ENCODE peak calls at places on chromosome X, in five cellular contexts. F is GM23338, I is hepatocyte, Z is neural progenitor cell, B is MM.1S. P is an unnamed sample.

GRCh38 chrX:49844622-49845021 is 15.5 kb downstream of the PAGE4 start:
- DNase-seq in F (no peak), B (no peak), Z (no peak), I (no peak), P (no peak)

GRCh38 chrX:7996414-7996813 is 69.2 kb upstream of the PNPLA4 start:
- DNase-seq in F (peak), I (peak), B (peak), Z (peak), P (peak)

GRCh38 chrX:44223150-44223549 is 120.3 kb downstream of the EFHC2 start:
- DNase-seq in B (no peak), Z (no peak), I (no peak), F (no peak), P (peak)

GRCh38 chrX:150362599-150363481 is at the start of gene MAMLD1:
- DNase-seq in Z (peak), B (peak), F (peak), I (peak), P (peak)

GRCh38 chrX:108456971-108457477 is 17.4 kb downstream of the COL4A5 start:
- DNase-seq in Z (no peak), I (no peak), F (no peak), B (no peak), P (no peak)

GRCh38 chrX:131288738-131289511 is at the start of gene IGSF1:
- DNase-seq in B (peak), Z (peak), F (peak), I (peak), P (no peak)

GRCh38 chrX:39730671-39731389 is 366.9 kb downstream of the BCOR start:
- DNase-seq in I (peak), F (peak), Z (peak), B (peak), P (peak)

GRCh38 chrX:81263067-81263466 is 61.2 kb downstream of the SH3BGRL start:
- DNase-seq in B (no peak), Z (peak), I (no peak), F (peak), P (no peak)

GRCh38 chrX:47030339-47030738 is 47.9 kb upstream of the RGN start:
- DNase-seq in F (peak), B (peak), I (peak), Z (peak), P (peak)

GRCh38 chrX:131791608-131792355 is 231.3 kb upstream of the STK26 start:
- DNase-seq in I (no peak), B (no peak), F (no peak), Z (no peak), P (no peak)

GRCh38 chrX:123392921-123393320 is 208.8 kb downstream of the GRIA3 start:
- DNase-seq in B (no peak), F (no peak), I (no peak), Z (no peak), P (no peak)

GRCh38 chrX:147570483-147570882 is 341.2 kb upstream of the FMR1 start:
- DNase-seq in B (no peak), Z (peak), I (peak), F (peak), P (no peak)

GRCh38 chrX:134745636-134746378 is 87.5 kb upstream of the PLAC1 start:
- DNase-seq in F (no peak), B (no peak), I (no peak), Z (no peak), P (no peak)

GRCh38 chrX:74085642-74086236 is 218.2 kb upstream of the ZCCHC13 start:
- DNase-seq in Z (no peak), I (no peak), B (no peak), F (no peak), P (no peak)

GRCh38 chrX:103783971-103784370 is 7.3 kb downstream of the PLP1 start:
- DNase-seq in Z (no peak), B (no peak), F (no peak), I (no peak), P (no peak)

GRCh38 chrX:103779156-103779555 is 2.5 kb downstream of the PLP1 start:
- DNase-seq in I (no peak), B (no peak), F (no peak), Z (peak), P (no peak)

GRCh38 chrX:103782640-103783039 is 6.0 kb downstream of the PLP1 start:
- DNase-seq in I (no peak), B (no peak), Z (peak), F (no peak), P (no peak)

GRCh38 chrX:103776586-103776985 is at the start of gene PLP1:
- DNase-seq in I (no peak), F (peak), B (no peak), Z (peak), P (no peak)

GRCh38 chrX:103780701-103781402 is 4.2 kb downstream of the PLP1 start:
- DNase-seq in Z (peak), F (no peak), I (no peak), B (no peak), P (no peak)
- TF ChIP-seq EZH2phosphoT487 in Z (no peak), F (no peak), I (no peak), B (no peak), P (no peak)

GRCh38 chrX:16772460-16772859 is 13.8 kb upstream of the TXLNG start:
- DNase-seq in Z (peak), F (peak), I (no peak), B (no peak), P (peak)
- TF ChIP-seq EZH2phosphoT487 in Z (no peak), F (no peak), I (no peak), B (no peak), P (no peak)

DNA sequence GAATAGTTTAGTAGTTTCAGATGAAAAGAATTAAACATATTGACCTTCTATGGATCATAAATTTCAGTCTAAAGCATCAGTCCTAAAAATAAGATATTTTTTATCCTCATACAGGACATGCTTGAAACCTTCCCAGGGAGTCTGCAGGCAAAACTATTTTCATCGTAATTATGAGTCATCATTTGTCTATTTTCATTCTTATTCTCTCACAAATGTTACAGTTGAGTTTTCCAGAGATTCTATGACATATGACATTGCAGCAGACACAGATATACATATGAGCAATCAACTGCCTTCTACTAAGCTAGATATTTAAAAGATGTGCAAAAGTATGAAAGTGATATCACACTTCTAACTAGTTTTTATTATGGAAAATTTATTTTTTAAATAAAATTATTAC is 398.0 kb downstream of the MAGEB5 start:
- DNase-seq in Z (no peak), B (no peak), I (no peak), F (no peak), P (no peak)
- TF ChIP-seq EZH2phosphoT487 in Z (no peak), B (no peak), I (no peak), F (no peak), P (no peak)

DNA sequence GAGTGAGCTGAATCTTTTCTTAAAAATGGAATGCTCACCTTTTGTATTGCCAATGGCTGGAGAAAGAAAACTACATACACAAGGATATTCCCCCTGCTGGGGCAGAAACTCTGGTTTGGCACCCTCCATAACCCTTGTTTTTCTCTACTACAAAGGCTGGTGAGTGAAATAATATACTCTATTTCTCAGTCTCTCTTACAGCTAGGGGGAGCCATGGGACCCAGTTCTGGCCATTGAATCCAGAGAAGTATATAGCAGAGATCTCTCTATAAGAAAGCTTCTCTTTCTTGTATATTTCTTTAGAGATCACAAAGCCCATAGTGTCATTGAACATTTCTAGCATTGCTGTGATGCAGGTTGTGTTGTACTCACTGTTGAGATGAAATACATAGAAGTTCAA is 49.8 kb downstream of the SMPX start:
- DNase-seq in F (peak), B (no peak), I (no peak), Z (no peak), P (peak)
- TF ChIP-seq EZH2phosphoT487 in F (no peak), B (no peak), I (no peak), Z (no peak), P (no peak)